ENCODE peak calls at places on chromosomes 13 and 19, in ten cellular contexts. L is amniotic stem cell; D is OCI-LY7; H is neuronal stem cell; C is COR-L47; F is renal cortical epithelial cell; I is activated CD4-positive, alpha-beta T cell treated with anti-CD3 and anti-CD28 coated beads, Interleukin-2, amount 10 ng/mL, durations not matched to agents 7 days and 5 days; E is tibial nerve; P is GOT3; A is breast epithelium. Z is an unnamed sample.

GRCh38 chr13:107348931-107349330 is 781.0 kb upstream of the ARGLU1 start:
- DNase-seq in L (no peak), D (no peak), H (no peak), C (no peak), F (peak; percentile 85), I (no peak), E (no peak), P (no peak), A (no peak), Z (no peak)

GRCh38 chr19:45467456-45468158 is at the start of gene FOSB:
- DNase-seq in L (peak; percentile 94), D (peak; percentile 99), H (peak; percentile 98), C (peak; percentile 95), F (peak; percentile 82), I (peak; percentile 95), E (peak; percentile 97), P (peak; percentile 92), A (peak; percentile 96), Z (peak; percentile 81)

GRCh38 chr13:99968521-99969367 is 2.8 kb downstream of the ZIC5 start:
- DNase-seq in L (no peak), D (no peak), H (no peak), C (no peak), F (no peak), I (no peak), E (no peak), P (no peak), A (no peak), Z (no peak)

GRCh38 chr19:42540071-42540553 is 11.8 kb upstream of the CEACAM1 start:
- DNase-seq in L (no peak), D (no peak), H (no peak), C (peak; percentile 9), F (no peak), I (no peak), E (no peak), P (no peak), A (no peak), Z (no peak)

GRCh38 chr19:47495478-47496372 is 11.7 kb upstream of the KPTN start:
- DNase-seq in L (no peak), D (no peak), H (no peak), C (peak; percentile 30), F (no peak), I (no peak), E (no peak), P (no peak), A (no peak), Z (no peak)

GRCh38 chr13:71712988-71713653 is 153.9 kb downstream of the DACH1 start:
- DNase-seq in L (no peak), D (no peak), H (peak; percentile 20), C (no peak), F (peak; percentile 74), I (no peak), E (no peak), P (no peak), A (no peak), Z (peak; percentile 6)

GRCh38 chr19:1469936-1470863 is 8.8 kb downstream of the C19orf25 start:
- DNase-seq in L (no peak), D (peak; percentile 58), H (peak; percentile 83), C (peak; percentile 90), F (no peak), I (peak; percentile 77), E (no peak), P (no peak), A (peak; percentile 43), Z (no peak)

GRCh38 chr19:4326837-4327251 is 11.8 kb downstream of the STAP2 start:
- DNase-seq in L (no peak), D (no peak), H (peak; percentile 64), C (no peak), F (no peak), I (no peak), E (no peak), P (no peak), A (no peak), Z (no peak)

GRCh38 chr19:46860846-46861690 is at the start of gene ARHGAP35:
- DNase-seq in L (no peak), D (peak; percentile 27), H (no peak), C (no peak), F (no peak), I (peak; percentile 85), E (no peak), P (no peak), A (no peak), Z (no peak)

GRCh38 chr19:48308695-48309586 is 16.4 kb upstream of the EMP3 start:
- DNase-seq in L (no peak), D (peak; percentile 33), H (no peak), C (no peak), F (peak; percentile 17), I (no peak), E (no peak), P (no peak), A (no peak), Z (no peak)

GRCh38 chr13:112465251-112466131 is 89.3 kb downstream of the SPACA7 start:
- DNase-seq in L (no peak), D (no peak), H (no peak), C (no peak), F (no peak), I (no peak), E (no peak), P (no peak), A (no peak), Z (no peak)

GRCh38 chr19:55166530-55167268 is at the start of gene DNAAF3:
- DNase-seq in L (peak; percentile 95), D (peak; percentile 96), H (peak; percentile 98), C (peak; percentile 93), F (peak; percentile 95), I (peak; percentile 81), E (peak; percentile 69), P (peak; percentile 54), A (peak; percentile 98), Z (peak; percentile 91)

GRCh38 chr13:25738797-25739196 is 313.0 kb downstream of the SHISA2 start:
- DNase-seq in L (no peak), D (no peak), H (no peak), C (no peak), F (no peak), I (no peak), E (no peak), P (no peak), A (no peak), Z (no peak)

GRCh38 chr13:39417643-39418042 is 185.3 kb downstream of the LHFPL6 start:
- DNase-seq in L (no peak), D (no peak), H (peak; percentile 49), C (no peak), F (peak; percentile 62), I (no peak), E (no peak), P (no peak), A (no peak), Z (no peak)

GRCh38 chr19:40271706-40272105 is 13.4 kb downstream of the AKT2 start:
- DNase-seq in L (no peak), D (no peak), H (no peak), C (no peak), F (no peak), I (no peak), E (no peak), P (no peak), A (no peak), Z (no peak)

GRCh38 chr19:2678043-2678671 is 24.3 kb downstream of the GNG7 start:
- DNase-seq in L (no peak), D (peak; percentile 58), H (no peak), C (no peak), F (no peak), I (no peak), E (no peak), P (no peak), A (no peak), Z (no peak)